ENCODE peak calls at places on chromosome 1, in four cellular contexts. W is endothelial cell of umbilical vein, V is fibroblast of lung, R is GM23338. A is an unnamed sample. For H3K27me3 and H3K4me1, the result is how much of the 10 kb centered on the place peaks cover.

GRCh38 chr1:220631238-220631842 is 58.8 kb upstream of the C1orf115 start:
- DNase-seq in W (no peak), V (peak), R (no peak), A (no peak)

GRCh38 chr1:33388989-33389771 is 41.7 kb downstream of the PHC2 start:
- DNase-seq in W (no peak), V (peak), R (no peak), A (peak)

GRCh38 chr1:18818036-18818435 is 41.4 kb downstream of the TAS1R2 start:
- DNase-seq in W (no peak), V (no peak), R (no peak), A (no peak)

GRCh38 chr1:98210064-98210463 is 289.2 kb upstream of the DPYD start:
- DNase-seq in W (peak), V (peak), R (peak), A (peak)

GRCh38 chr1:62962794-62963776 is 179.2 kb downstream of the ATG4C start:
- DNase-seq in W (peak), V (peak), R (peak), A (peak)

GRCh38 chr1:12473596-12474329 is 144.2 kb downstream of the DHRS3 start:
- DNase-seq in W (peak), V (peak), R (no peak), A (peak)

GRCh38 chr1:47867447-47868347 is 129.5 kb downstream of the TRABD2B start:
- DNase-seq in W (no peak), V (no peak), R (no peak), A (no peak)

GRCh38 chr1:17564458-17565393 is 25.2 kb downstream of the ARHGEF10L start:
- DNase-seq in W (no peak), V (no peak), R (no peak), A (no peak)

GRCh38 chr1:30506785-30507312 is 216.5 kb downstream of the MATN1 start:
- DNase-seq in W (no peak), V (no peak), R (no peak), A (no peak)

GRCh38 chr1:20480261-20481157 is 5.5 kb downstream of the CAMK2N1 start:
- DNase-seq in W (no peak), V (no peak), R (no peak), A (no peak)

GRCh38 chr1:201213106-201213770 is 22.6 kb downstream of the IGFN1 start:
- DNase-seq in W (no peak), V (no peak), R (no peak), A (no peak)

GRCh38 chr1:145708063-145708462 is 895 bp upstream of the PDZK1 start:
- DNase-seq in W (no peak), V (peak), R (no peak), A (peak)

GRCh38 chr1:236685917-236686814 is at the start of gene ACTN2:
- DNase-seq in W (peak), V (peak), R (peak), A (no peak)

GRCh38 chr1:23472351-23473036 is 11.5 kb downstream of the ASAP3 start:
- DNase-seq in W (no peak), V (no peak), R (no peak), A (no peak)

GRCh38 chr1:56901720-56902119 is 47.1 kb downstream of the C8A start:
- DNase-seq in W (no peak), V (peak), R (no peak), A (no peak)

GRCh38 chr1:207781312-207781711 is 29.5 kb downstream of the CD46 start:
- DNase-seq in W (no peak), V (no peak), R (no peak), A (no peak)

GRCh38 chr1:229508823-229509337 is 739 bp upstream of the NUP133 start:
- DNase-seq in W (no peak), V (peak), R (no peak), A (no peak)

GRCh38 chr1:9652379-9653194 is 1.1 kb downstream of the PIK3CD start:
- DNase-seq in W (no peak), V (no peak), R (peak), A (no peak)

GRCh38 chr1:168688679-168689657 is 40.0 kb downstream of the DPT start:
- DNase-seq in W (no peak), V (no peak), R (no peak), A (peak)

GRCh38 chr1:28811766-28812668 is at the start of gene OPRD1:
- DNase-seq in W (no peak), V (no peak), R (peak), A (no peak)

GRCh38 chr1:28813931-28814465 is 2.0 kb downstream of the OPRD1 start:
- DNase-seq in W (no peak), V (no peak), R (no peak), A (no peak)

GRCh38 chr1:28815533-28815932 is 3.6 kb downstream of the OPRD1 start:
- DNase-seq in W (no peak), V (no peak), R (peak), A (no peak)

GRCh38 chr1:28811369-28811765 is 603 bp upstream of the OPRD1 start:
- DNase-seq in W (no peak), V (no peak), R (no peak), A (no peak)

DNA sequence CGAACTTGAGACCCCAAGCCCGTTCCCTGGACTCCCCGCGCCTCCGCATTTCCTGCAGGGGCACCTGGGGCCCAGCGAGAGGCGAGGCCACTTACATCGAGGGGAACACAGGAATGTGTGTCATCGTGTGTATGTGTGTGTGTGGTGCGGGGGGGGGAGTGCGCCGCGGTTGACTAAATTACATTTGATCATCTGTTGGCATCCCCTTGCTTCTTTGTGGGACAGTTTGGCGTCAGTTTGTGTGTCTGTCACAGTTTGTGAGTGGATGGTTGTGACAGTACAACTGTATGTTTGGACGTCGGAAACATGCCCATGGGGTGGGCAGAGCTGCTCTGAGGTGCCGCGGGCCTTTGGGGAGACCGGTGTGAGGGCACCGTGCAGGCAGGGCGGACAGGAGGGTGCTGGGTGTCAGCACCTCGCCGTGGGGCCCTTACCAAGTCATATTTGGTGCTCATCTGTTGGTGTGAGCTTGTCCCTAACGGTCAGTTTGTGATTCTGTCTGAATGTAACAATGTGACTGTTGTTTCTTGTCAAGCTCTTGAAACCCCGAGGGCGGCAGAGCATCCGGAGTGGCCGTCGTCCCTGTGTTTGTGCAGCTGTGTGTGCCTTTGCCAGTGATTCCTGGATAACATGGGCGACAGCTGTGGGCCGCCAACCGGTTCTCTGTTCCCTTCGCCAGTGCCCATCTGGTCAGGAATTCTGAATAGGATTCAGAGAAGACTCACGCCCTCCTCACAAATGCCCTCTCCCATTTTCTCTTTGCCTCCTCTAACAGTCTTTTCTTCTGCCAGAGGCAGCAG is 899 bp downstream of the OPRD1 start:
- DNase-seq in W (no peak), V (no peak), R (no peak), A (no peak)
- H2AFZ ChIP-seq in W (no peak), V (no peak), R (peak), A (no peak)

GRCh38 chr1:10765734-10766478 is 30.5 kb downstream of the CASZ1 start:
- DNase-seq in W (no peak), V (no peak), R (no peak), A (no peak)

GRCh38 chr1:10764296-10764798 is 32.1 kb downstream of the CASZ1 start:
- DNase-seq in W (no peak), V (no peak), R (no peak), A (no peak)

GRCh38 chr1:10767282-10767681 is 29.2 kb downstream of the CASZ1 start:
- DNase-seq in W (no peak), V (no peak), R (no peak), A (no peak)

GRCh38 chr1:10762875-10763274 is 33.6 kb downstream of the CASZ1 start:
- DNase-seq in W (no peak), V (no peak), R (no peak), A (no peak)

GRCh38 chr1:10765304-10765703 is 31.1 kb downstream of the CASZ1 start:
- DNase-seq in W (no peak), V (no peak), R (no peak), A (no peak)
- H3K27me3 ChIP-seq in W (under half), V (under half), R (under half), A (under half)

GRCh38 chr1:109388208-109388711 is 9.5 kb downstream of the SORT1 start:
- DNase-seq in W (no peak), V (no peak), R (no peak), A (no peak)
- H3K4me1 ChIP-seq in W (under half), V (under half), R (under half), A (under half)

DNA sequence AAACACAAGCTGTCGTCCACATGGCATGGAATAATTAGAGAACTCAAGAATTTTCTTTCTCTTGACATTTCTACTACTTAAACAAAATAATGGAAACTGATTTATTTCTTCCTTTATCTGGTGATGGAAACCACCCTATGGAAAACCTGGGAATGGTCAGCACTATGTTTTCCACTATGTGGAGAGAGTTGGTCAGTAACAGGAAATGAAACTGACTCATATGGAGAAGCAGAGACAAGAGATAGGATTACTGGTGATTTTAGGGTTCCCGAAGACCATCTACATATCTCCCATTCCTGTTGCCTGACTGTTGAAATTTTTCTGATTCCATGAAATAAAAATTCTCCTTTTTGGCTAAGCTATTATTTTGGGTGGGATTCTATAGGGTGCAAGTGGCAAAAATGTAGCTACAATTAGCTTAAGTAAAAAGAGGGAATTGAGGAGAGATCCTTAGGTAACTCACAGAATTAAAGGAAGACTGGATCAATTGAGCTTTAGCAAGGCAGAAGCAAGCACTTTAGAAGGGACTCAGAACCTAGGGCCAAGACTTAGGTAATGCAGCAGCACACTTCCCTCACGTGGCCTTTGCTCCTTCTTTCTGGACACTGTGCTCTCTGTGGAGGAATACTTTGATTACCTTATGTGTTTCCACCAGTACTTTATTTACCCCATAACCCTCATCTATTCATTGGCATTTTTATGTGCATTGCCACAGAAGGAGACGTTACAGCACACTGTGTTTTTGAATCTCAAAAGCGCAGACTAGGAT is 89.6 kb downstream of the LEPR start:
- DNase-seq in W (peak), V (peak), R (no peak), A (peak)
- H2AFZ ChIP-seq in W (no peak), V (no peak), R (no peak), A (no peak)

DNA sequence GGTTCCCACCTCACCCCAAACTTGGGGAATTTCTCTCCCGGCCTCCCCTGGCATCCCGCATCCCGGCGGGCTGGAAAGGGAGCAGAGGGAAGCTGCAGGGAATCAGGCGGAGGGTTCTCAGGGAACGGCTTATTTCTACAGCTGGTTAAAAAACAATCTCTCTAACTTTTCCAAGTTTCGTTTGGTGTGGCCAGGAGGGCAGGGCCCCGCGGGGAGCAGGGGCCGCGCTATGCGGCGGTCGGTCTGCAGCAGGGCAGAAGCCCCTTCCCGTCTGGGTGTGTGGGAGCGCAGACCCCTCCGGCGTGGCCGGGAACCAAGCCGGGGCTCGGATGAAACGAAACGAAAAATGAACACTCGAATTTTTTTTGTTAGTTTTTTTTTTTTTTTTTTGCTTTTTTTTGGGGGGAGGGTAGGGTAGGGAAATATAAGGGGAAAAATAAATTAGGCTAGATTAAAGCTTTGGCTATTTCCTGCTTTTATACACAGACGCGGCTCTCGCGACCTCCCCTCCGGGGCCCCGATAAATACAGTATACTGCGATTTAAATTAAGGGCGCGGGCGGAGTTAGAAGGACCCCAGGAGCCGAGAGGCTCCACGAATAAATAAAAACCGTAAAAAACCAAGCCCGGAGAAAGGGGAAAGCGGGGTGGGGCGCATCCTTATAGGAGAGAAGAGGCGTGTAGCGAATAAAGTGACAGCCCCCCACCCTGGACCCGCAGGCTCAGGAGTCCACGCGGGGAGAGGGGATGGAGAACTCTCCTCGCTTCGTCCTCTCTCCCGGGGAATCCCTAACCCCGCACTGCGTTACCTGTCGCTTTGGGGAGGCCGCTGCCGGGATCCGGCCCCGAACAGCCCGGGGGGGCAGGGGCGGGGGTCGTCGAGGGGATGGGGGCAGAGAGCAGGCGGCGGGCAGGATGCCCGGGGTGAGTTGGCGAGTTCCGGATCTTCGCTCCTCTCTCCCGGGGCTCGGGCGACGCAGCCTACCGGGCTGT is 2.1 kb downstream of the POU3F1 start:
- DNase-seq in W (no peak), V (peak), R (peak), A (no peak)
- H3K27me3 ChIP-seq in W (half or more), V (half or more), R (half or more), A (under half)

GRCh38 chr1:184389446-184389845 is 2.6 kb downstream of the C1orf21 start:
- DNase-seq in W (no peak), V (no peak), R (no peak), A (peak)

GRCh38 chr1:184387069-184387870 is 441 bp downstream of the C1orf21 start:
- DNase-seq in W (peak), V (no peak), R (peak), A (no peak)

GRCh38 chr1:184390889-184391288 is 4.1 kb downstream of the C1orf21 start:
- DNase-seq in W (no peak), V (peak), R (no peak), A (no peak)

GRCh38 chr1:184387871-184388670 is 1.2 kb downstream of the C1orf21 start:
- DNase-seq in W (peak), V (peak), R (peak), A (peak)

DNA sequence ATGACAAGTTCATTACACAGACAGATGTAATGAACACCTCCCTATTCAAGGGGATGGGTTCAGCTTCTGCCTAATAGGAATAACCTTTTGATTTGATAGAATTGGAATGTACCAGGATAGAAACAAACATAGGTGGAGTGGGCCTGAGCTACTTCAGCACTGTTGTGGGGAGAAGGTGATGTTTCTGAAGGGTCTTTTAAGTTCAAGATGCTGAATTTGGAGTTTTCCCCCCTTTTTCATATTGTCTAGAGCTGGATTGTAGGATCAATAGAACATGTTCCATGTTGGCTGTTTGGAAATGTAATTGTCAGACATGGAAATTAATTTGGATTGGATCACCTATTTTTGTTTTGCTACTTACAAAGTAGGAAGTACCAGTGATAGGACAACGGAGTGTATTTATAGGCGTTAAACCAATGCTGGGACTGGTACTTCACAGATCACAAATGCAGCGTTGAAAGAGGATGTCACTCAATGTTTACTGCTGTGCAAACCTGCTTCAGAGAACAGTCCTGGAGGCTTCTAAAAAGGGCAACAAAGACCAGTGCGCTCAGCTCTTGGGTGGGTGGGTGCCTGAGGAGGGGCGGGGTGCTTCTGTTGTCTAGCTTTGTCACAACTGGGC is 2.0 kb downstream of the C1orf21 start:
- DNase-seq in W (no peak), V (no peak), R (no peak), A (no peak)
- H3K4me1 ChIP-seq in W (under half), V (under half), R (half or more), A (under half)

A was measured in astrocyte.